ENCODE peak calls at places on chromosomes 3 and 15, in nine cellular contexts. L, U, W, V, X, M, I, Q and A are unnamed samples.

GRCh38 chr3:183439510-183439909 is 11.1 kb upstream of the MCF2L2 start:
- DNase-seq in L (no peak), U (no peak), W (no peak), V (no peak), X (no peak), M (no peak), I (no peak), Q (no peak), A (no peak)

GRCh38 chr3:129619726-129620162 is 13.3 kb upstream of the PLXND1 start:
- DNase-seq in L (no peak), U (no peak), W (no peak), V (no peak), X (no peak), M (no peak), I (no peak), Q (peak; percentile 60), A (no peak)

GRCh38 chr15:70142322-70143191 is 44.8 kb upstream of the TLE3 start:
- DNase-seq in L (no peak), U (no peak), W (no peak), V (no peak), X (no peak), M (no peak), I (no peak), Q (no peak), A (no peak)

GRCh38 chr3:197352382-197352781 is 54.0 kb upstream of the DLG1 start:
- DNase-seq in L (no peak), U (peak; percentile 25), W (peak; percentile 67), V (no peak), X (no peak), M (peak; percentile 85), I (no peak), Q (no peak), A (peak; percentile 26)

GRCh38 chr3:127822836-127823589 is 698 bp upstream of the MGLL start:
- DNase-seq in L (no peak), U (peak; percentile 82), W (peak; percentile 54), V (no peak), X (no peak), M (peak; percentile 89), I (no peak), Q (peak; percentile 78), A (no peak)

GRCh38 chr3:82133070-82133606 is 371.7 kb upstream of the GBE1 start:
- DNase-seq in L (peak; percentile 42), U (peak; percentile 48), W (peak; percentile 67), V (peak; percentile 35), X (no peak), M (peak; percentile 73), I (peak; percentile 15), Q (no peak), A (peak; percentile 50)

GRCh38 chr3:127690823-127691452 is 18.2 kb downstream of the ABTB1 start:
- DNase-seq in L (peak; percentile 59), U (no peak), W (peak; percentile 47), V (peak; percentile 43), X (no peak), M (no peak), I (no peak), Q (peak; percentile 38), A (no peak)

GRCh38 chr3:114498779-114499370 is 205.0 kb downstream of the TIGIT start:
- DNase-seq in L (peak; percentile 13), U (no peak), W (no peak), V (peak; percentile 94), X (no peak), M (no peak), I (no peak), Q (no peak), A (no peak)

DNA sequence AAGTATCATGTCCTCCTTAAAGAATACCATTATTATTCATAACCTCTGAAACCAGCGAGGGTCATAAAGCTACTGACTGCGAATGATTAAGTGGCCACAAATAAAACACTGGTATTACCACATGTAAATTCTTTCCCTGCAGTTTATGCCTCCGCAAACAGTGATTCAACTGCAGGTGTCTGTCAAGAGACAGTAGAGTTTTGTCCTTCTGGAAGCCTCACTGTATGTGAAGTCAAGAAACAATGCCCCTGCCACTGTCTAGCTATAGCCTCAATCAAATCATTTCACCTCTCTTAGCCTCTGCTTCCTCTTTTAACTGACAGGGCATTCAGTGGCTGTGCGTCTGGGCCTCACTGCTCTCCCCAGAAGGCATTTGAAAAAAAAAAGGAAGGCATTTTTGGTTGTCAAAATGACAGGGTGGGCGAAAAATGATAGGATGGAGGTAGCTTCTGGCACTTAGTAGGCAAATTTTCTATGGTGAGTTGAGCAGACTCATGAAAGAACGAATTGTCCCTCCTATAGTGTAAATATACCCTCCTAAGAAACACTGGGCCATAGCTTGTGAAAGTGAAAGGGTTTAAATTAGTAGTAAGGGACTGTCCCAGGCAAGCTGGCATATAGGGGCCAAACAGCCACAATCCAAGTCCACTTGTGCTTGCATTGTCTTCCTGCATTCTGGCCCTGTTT is 66.7 kb downstream of the FILIP1L start:
- DNase-seq in L (peak; percentile 86), U (peak; percentile 41), W (no peak), V (peak; percentile 32), X (no peak), M (no peak), I (no peak), Q (no peak), A (no peak)
- TF ChIP-seq POLR2AphosphoS5 in L (no peak), U (no peak), W (no peak), V (no peak), X (no peak), M (peak; percentile 41), I (no peak), Q (no peak), A (peak; percentile 23)

DNA sequence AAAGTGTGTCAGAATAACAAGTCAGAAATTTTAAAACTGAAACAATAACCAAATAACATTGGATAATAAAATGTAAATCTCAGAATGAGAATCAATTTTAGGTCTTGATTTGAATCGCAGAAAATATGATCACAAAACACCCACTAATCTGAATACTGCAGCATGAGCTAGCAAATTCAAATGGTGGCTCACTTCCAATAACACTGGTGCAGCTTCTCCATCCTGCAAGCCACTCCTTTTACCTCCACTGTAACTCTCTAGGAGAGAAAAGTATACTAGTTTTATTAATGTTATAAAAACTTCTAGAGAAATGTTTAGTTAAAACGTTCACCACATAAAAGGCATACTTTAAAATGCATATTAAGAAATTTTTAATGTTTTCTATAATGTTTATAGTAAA is 30.4 kb downstream of the UBE3A start:
- DNase-seq in L (no peak), U (no peak), W (no peak), V (no peak), X (no peak), M (no peak), I (no peak), Q (no peak), A (no peak)
- H3K9me3 ChIP-seq in L (no peaks in the 10 kb centered on the region), U (no peaks in the 10 kb centered on the region), W (no peaks in the 10 kb centered on the region), V (no peaks in the 10 kb centered on the region), X (no peaks in the 10 kb centered on the region), M (no peaks in the 10 kb centered on the region), I (no peaks in the 10 kb centered on the region), Q (no peaks in the 10 kb centered on the region), A (no peaks in the 10 kb centered on the region)

GRCh38 chr15:75639709-75640482 is at the start of gene IMP3:
- DNase-seq in L (peak; percentile 97), U (peak; percentile 96), W (peak; percentile 96), V (peak; percentile 95), X (peak; percentile 94), M (peak; percentile 98), I (peak; percentile 89), Q (peak; percentile 98), A (peak; percentile 97)

GRCh38 chr15:75639191-75639708 is 774 bp downstream of the IMP3 start:
- DNase-seq in L (no peak), U (no peak), W (no peak), V (no peak), X (no peak), M (no peak), I (no peak), Q (no peak), A (peak; percentile 39)

GRCh38 chr15:75636026-75636425 is 4.0 kb downstream of the IMP3 start:
- DNase-seq in L (no peak), U (no peak), W (no peak), V (no peak), X (no peak), M (no peak), I (no peak), Q (no peak), A (no peak)

GRCh38 chr15:75640483-75641175 is 605 bp upstream of the IMP3 start:
- DNase-seq in L (peak; percentile 61), U (no peak), W (no peak), V (peak; percentile 54), X (no peak), M (no peak), I (no peak), Q (peak; percentile 83), A (no peak)

DNA sequence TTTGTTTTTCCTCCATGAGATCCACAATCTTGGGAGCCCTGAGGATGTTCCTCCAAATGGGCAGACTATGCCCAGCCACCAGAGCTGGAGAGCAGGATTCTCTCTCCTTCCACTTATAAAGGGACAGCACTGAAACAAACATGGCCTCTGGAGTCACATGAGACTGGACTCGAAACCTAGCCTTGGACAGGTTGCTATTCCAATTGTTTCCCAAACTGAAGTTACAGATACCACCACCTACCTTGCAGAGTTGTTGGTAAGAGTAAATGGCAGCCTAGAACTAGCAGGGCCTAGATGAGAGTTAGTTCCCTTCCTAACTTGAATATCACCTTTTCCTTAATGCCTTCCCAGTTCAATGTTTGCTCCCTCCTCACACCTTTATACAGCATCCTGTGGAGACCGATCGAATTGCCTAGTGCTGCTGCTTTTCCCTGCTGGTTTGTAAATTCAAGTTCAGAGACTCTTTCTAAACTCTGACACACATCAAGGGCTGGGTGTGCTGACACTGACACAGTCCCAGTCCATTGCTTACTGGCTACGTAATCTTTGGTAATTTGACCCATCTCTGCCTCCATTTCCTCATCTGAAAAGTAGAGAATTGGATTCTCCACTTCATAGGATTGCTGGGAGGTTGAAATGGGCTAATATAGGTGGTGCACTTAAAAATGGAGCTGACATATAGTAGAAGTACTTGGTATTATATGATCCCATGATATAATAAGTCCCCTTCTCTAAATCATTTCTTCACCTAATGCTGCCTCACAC is 2.6 kb downstream of the IMP3 start:
- DNase-seq in L (no peak), U (no peak), W (no peak), V (no peak), X (no peak), M (no peak), I (no peak), Q (no peak), A (no peak)
- TF ChIP-seq POLR2A in L (no peak), U (no peak), W (no peak), V (no peak), X (no peak), M (no peak), I (peak; percentile 31), Q (no peak), A (no peak)

GRCh38 chr3:186788482-186789370 is 5.3 kb downstream of the EIF4A2 start:
- DNase-seq in L (no peak), U (no peak), W (no peak), V (no peak), X (no peak), M (no peak), I (no peak), Q (no peak), A (no peak)
- TF ChIP-seq POLR2AphosphoS5 in L (no peak), U (no peak), W (no peak), V (no peak), X (no peak), M (no peak), I (peak; percentile 73), Q (no peak), A (no peak)